ENCODE peak calls at places on chromosomes 7 and 10, in four cellular contexts. R is AML-193, E is AG04450, K is EL. F is an unnamed sample.

GRCh38 chr7:95104739-95105138 is 197.3 kb downstream of the PPP1R9A start:
- DNase-seq in K (peak), R (no peak), E (no peak), F (no peak)

GRCh38 chr7:41993173-41993867 is 243.7 kb downstream of the GLI3 start:
- DNase-seq in K (peak), R (no peak), E (peak), F (no peak)

GRCh38 chr10:34195364-34196057 is 619.6 kb downstream of the PARD3 start:
- DNase-seq in R (no peak), K (no peak), E (no peak), F (no peak)

GRCh38 chr7:24865994-24866615 is 108.8 kb upstream of the GSDME start:
- DNase-seq in K (no peak), R (no peak), E (no peak), F (no peak)

GRCh38 chr7:104415700-104416099 is 87.3 kb downstream of the LHFPL3 start:
- DNase-seq in E (no peak), R (no peak), K (no peak), F (no peak)

GRCh38 chr7:151873402-151873965 is 3.4 kb downstream of the PRKAG2 start:
- DNase-seq in E (no peak), R (no peak), K (no peak), F (no peak)

GRCh38 chr10:117993166-117993565 is 53.6 kb downstream of the RAB11FIP2 start:
- DNase-seq in K (no peak), R (no peak), E (no peak), F (no peak)

GRCh38 chr7:75565129-75565528 is 73.0 kb downstream of the SPDYE5 start:
- DNase-seq in R (peak), E (peak), K (peak), F (no peak)

GRCh38 chr7:131602304-131602993 is 46.0 kb upstream of the PODXL start:
- DNase-seq in E (no peak), R (no peak), K (peak), F (no peak)

GRCh38 chr10:12195281-12195602 is 449 bp downstream of the NUDT5 start:
- DNase-seq in E (no peak), R (no peak), K (no peak), F (no peak)

GRCh38 chr10:12993595-12993994 is 7.9 kb downstream of the CCDC3 start:
- DNase-seq in E (no peak), R (no peak), K (no peak), F (no peak)

GRCh38 chr7:91632948-91633519 is 247.5 kb downstream of the MTERF1 start:
- DNase-seq in E (no peak), R (no peak), K (no peak), F (no peak)

GRCh38 chr10:122192142-122192541 is 79.0 kb upstream of the BTBD16 start:
- DNase-seq in E (no peak), R (no peak), K (no peak), F (no peak)